ENCODE peak calls at places on chromosomes 13 and 19, in eight cellular contexts. P, C, H, J, T, I, R and L are unnamed samples.

GRCh38 chr19:46890423-46891170 is 29.8 kb downstream of the ARHGAP35 start:
- DNase-seq in P (no peak), C (peak), H (no peak), J (no peak), T (no peak), I (no peak), R (no peak), L (no peak)

GRCh38 chr19:42288411-42288810 is 13.5 kb upstream of the PRR19 start:
- DNase-seq in P (no peak), C (no peak), H (no peak), J (no peak), T (no peak), I (no peak), R (no peak), L (no peak)

GRCh38 chr13:41995946-41996345 is 35.0 kb upstream of the VWA8 start:
- DNase-seq in P (no peak), C (no peak), H (no peak), J (no peak), T (peak), I (peak), R (no peak), L (no peak)

GRCh38 chr19:13834308-13834790 is 39.1 kb downstream of the ZSWIM4 start:
- DNase-seq in P (peak), C (no peak), H (no peak), J (no peak), T (no peak), I (no peak), R (no peak), L (no peak)

GRCh38 chr19:17183271-17183757 is 31.8 kb upstream of the USE1 start:
- DNase-seq in P (no peak), C (no peak), H (no peak), J (no peak), T (no peak), I (peak), R (peak), L (no peak)

GRCh38 chr13:82657471-82657870 is 1224.8 kb downstream of the SLITRK1 start:
- DNase-seq in P (no peak), C (no peak), H (no peak), J (no peak), T (no peak), I (no peak), R (no peak), L (no peak)

GRCh38 chr13:29472317-29472961 is 123.0 kb downstream of the SLC7A1 start:
- DNase-seq in P (no peak), C (peak), H (peak), J (peak), T (peak), I (peak), R (peak), L (peak)

GRCh38 chr13:48808689-48809088 is 155.0 kb downstream of the CYSLTR2 start:
- DNase-seq in P (no peak), C (no peak), H (no peak), J (no peak), T (no peak), I (no peak), R (no peak), L (no peak)

GRCh38 chr13:111943229-111943795 is 123.6 kb upstream of the SOX1 start:
- DNase-seq in P (no peak), C (no peak), H (peak), J (no peak), T (no peak), I (no peak), R (no peak), L (no peak)

GRCh38 chr13:48542581-48543341 is 9.9 kb upstream of the RCBTB2 start:
- DNase-seq in P (peak), C (peak), H (peak), J (peak), T (no peak), I (no peak), R (no peak), L (peak)

GRCh38 chr19:41707502-41707812 is 969 bp upstream of the CEACAM5 start:
- DNase-seq in P (peak), C (peak), H (no peak), J (no peak), T (no peak), I (no peak), R (no peak), L (no peak)

GRCh38 chr19:2039959-2040646 is 10.9 kb downstream of the MKNK2 start:
- DNase-seq in P (peak), C (no peak), H (no peak), J (peak), T (no peak), I (no peak), R (no peak), L (no peak)

GRCh38 chr13:92175330-92175729 is 776.9 kb downstream of the GPC5 start:
- DNase-seq in P (no peak), C (no peak), H (no peak), J (peak), T (peak), I (peak), R (no peak), L (peak)

GRCh38 chr19:42028304-42029216 is 34.5 kb upstream of the ATP1A3 start:
- DNase-seq in P (no peak), C (peak), H (no peak), J (no peak), T (no peak), I (peak), R (no peak), L (peak)

GRCh38 chr13:74287672-74288169 is 153.5 kb upstream of the KLF12 start:
- DNase-seq in P (peak), C (peak), H (peak), J (peak), T (peak), I (peak), R (peak), L (peak)

GRCh38 chr13:93173656-93174055 is 53.0 kb upstream of the GPC6 start:
- DNase-seq in P (no peak), C (no peak), H (no peak), J (no peak), T (no peak), I (no peak), R (no peak), L (no peak)

GRCh38 chr13:50989476-50989875 is 79.9 kb downstream of the RNASEH2B start:
- DNase-seq in P (peak), C (no peak), H (no peak), J (no peak), T (no peak), I (no peak), R (no peak), L (no peak)

DNA sequence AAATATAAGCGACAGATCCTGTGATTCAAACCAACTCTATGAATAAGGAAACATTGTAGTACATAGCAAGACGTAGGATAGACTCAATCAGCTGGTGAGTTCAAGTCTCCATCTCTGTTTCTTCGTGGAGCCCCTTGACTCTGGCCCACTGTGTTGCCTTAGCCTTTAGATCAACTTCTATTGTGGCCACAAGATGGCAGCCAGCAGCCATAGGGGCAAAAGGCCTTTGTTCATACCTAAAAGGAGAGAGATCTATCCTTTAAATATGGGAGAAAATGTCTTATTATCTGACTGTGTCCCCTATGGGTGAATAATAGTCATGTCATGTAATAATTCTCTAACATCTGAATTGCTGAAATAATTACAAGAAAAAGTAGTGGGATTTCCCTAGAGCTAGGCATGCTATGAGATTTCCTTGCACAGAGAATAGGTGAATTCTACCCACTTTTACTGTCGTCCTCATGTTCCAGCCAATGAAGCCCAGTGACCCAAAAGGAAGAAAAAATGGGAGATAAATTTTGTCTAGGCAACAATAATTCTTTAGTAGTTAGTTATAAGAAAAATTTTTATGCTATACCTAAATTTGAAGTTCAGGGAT is 129.4 kb downstream of the PCDH20 start:
- DNase-seq in P (no peak), C (no peak), H (peak), J (no peak), T (no peak), I (peak), R (no peak), L (peak)
- TF ChIP-seq CTCF in P (no peak), C (no peak), H (no peak), J (no peak), T (no peak), I (no peak), R (no peak), L (peak)

GRCh38 chr13:37475151-37475550 is 123.4 kb downstream of the POSTN start:
- DNase-seq in P (no peak), C (no peak), H (no peak), J (no peak), T (no peak), I (no peak), R (no peak), L (no peak)

GRCh38 chr13:37475966-37476365 is 122.6 kb downstream of the POSTN start:
- DNase-seq in P (no peak), C (no peak), H (no peak), J (no peak), T (no peak), I (no peak), R (no peak), L (no peak)

GRCh38 chr13:37476874-37477273 is 121.7 kb downstream of the POSTN start:
- DNase-seq in P (no peak), C (no peak), H (no peak), J (no peak), T (no peak), I (no peak), R (no peak), L (no peak)

GRCh38 chr13:37473035-37473434 is 125.5 kb downstream of the POSTN start:
- DNase-seq in P (no peak), C (no peak), H (no peak), J (no peak), T (no peak), I (peak), R (no peak), L (no peak)
- TF ChIP-seq CTCF in P (no peak), C (no peak), H (no peak), J (no peak), T (no peak), I (peak), R (no peak), L (peak)

GRCh38 chr19:53909471-53910169 is 542 bp downstream of the CACNG7 start:
- DNase-seq in P (no peak), C (no peak), H (no peak), J (no peak), T (no peak), I (no peak), R (no peak), L (no peak)

GRCh38 chr19:53916004-53916403 is 6.9 kb downstream of the CACNG7 start:
- DNase-seq in P (no peak), C (no peak), H (no peak), J (no peak), T (no peak), I (no peak), R (no peak), L (no peak)

GRCh38 chr19:53910170-53910518 is 1.1 kb downstream of the CACNG7 start:
- DNase-seq in P (no peak), C (no peak), H (no peak), J (no peak), T (peak), I (no peak), R (no peak), L (no peak)

GRCh38 chr19:53915000-53915399 is 5.9 kb downstream of the CACNG7 start:
- DNase-seq in P (no peak), C (no peak), H (no peak), J (no peak), T (no peak), I (no peak), R (no peak), L (no peak)

DNA sequence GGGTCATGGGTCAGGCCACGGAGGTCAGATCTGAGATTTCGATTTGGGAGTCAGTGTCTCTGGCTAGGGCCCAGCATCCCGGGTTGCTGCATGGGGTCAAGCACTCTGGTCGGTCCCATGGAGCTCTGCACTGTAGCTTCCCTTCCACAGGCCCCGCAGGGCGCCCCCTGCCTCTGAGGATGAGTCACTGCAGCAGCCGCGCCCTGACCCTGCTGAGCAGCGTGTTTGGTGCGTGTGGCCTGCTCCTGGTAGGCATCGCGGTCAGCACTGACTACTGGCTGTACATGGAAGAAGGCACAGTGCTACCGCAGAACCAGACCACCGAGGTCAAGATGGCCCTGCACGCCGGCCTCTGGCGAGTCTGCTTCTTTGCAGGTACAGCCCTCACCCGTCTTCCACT is 3.6 kb downstream of the CACNG7 start:
- DNase-seq in P (no peak), C (no peak), H (no peak), J (no peak), T (peak), I (peak), R (no peak), L (peak)
- TF ChIP-seq CTCF in P (no peak), C (peak), H (no peak), J (no peak), T (peak), I (peak), R (no peak), L (peak)

GRCh38 chr13:38637576-38637975 is 49.3 kb upstream of the FREM2 start:
- DNase-seq in P (no peak), C (no peak), H (no peak), J (no peak), T (no peak), I (no peak), R (no peak), L (no peak)

GRCh38 chr13:38636106-38636505 is 50.8 kb upstream of the FREM2 start:
- DNase-seq in P (no peak), C (no peak), H (no peak), J (peak), T (no peak), I (no peak), R (no peak), L (no peak)

GRCh38 chr13:38636756-38637155 is 50.1 kb upstream of the FREM2 start:
- DNase-seq in P (no peak), C (peak), H (peak), J (peak), T (no peak), I (no peak), R (no peak), L (no peak)

DNA sequence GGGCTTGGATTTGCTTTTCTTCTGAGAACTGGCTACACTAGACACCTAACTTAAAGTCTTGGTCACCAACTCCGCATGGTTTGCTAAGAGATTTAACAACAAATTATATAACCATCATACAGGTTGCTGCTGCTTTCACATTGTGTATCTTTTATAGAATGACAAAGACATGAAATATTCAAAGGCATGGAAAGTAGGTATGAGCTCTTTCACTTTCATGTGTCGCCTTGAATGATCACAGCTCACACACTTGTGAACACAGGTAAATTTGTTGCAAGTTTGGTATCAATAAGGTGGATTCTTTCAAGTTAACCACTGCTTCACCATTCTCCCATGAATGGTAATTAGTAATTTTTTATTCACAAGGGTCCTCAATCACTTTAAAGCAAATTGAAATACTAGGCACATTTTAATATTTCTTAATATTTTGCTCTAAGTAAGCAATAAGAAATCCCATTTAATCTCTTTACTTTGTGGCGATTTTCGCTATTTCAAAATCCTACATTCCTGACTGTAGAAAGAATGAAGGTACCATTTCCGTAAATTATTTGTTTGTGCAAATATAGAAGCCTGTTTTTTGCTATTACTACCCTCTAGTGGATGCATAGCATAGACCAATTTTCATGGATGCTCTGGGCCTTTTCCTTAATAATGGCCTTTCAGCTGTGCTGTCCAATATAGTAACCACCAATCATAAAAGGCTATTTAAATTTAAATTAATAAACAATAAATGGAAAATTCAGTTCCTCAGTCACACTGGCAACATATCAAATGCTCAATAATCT is 45.5 kb upstream of the FREM2 start:
- DNase-seq in P (no peak), C (no peak), H (no peak), J (no peak), T (no peak), I (no peak), R (no peak), L (no peak)
- TF ChIP-seq CTCF in P (no peak), C (no peak), H (no peak), J (no peak), T (no peak), I (no peak), R (no peak), L (peak)

GRCh38 chr13:94481966-94482365 is 2.5 kb upstream of the DCT start:
- DNase-seq in P (no peak), C (peak), H (no peak), J (no peak), T (no peak), I (no peak), R (no peak), L (no peak)
- TF ChIP-seq CTCF in P (no peak), C (no peak), H (no peak), J (no peak), T (no peak), I (no peak), R (no peak), L (no peak)